ENCODE peak calls at places on chromosomes 3 and 15, in six cellular contexts. A, E, M, Q, J and O are unnamed samples.

GRCh38 chr3:54891540-54891897 is 36.3 kb downstream of the LRTM1 start:
- DNase-seq in A (peak; percentile 98), E (peak; percentile 95), M (peak; percentile 7), Q (peak; percentile 83), J (peak; percentile 64), O (peak; percentile 96)

GRCh38 chr3:35654471-35654870 is 15.1 kb downstream of the ARPP21 start:
- DNase-seq in A (no peak), E (no peak), M (no peak), Q (no peak), J (no peak), O (no peak)

GRCh38 chr3:117853923-117854322 is 1144.3 kb downstream of the TUSC7 start:
- DNase-seq in A (no peak), E (peak; percentile 87), M (no peak), Q (no peak), J (no peak), O (peak; percentile 2)

GRCh38 chr3:154244644-154245043 is 79.6 kb downstream of the DHX36 start:
- DNase-seq in A (no peak), E (peak; percentile 46), M (no peak), Q (peak; percentile 16), J (no peak), O (peak; percentile 40)

GRCh38 chr15:78316211-78317077 is 17.0 kb upstream of the SKIC8 start:
- DNase-seq in A (no peak), E (no peak), M (peak; percentile 50), Q (no peak), J (peak; percentile 61), O (no peak)

GRCh38 chr3:167559922-167560321 is 86.1 kb upstream of the SERPINI2 start:
- DNase-seq in A (no peak), E (no peak), M (no peak), Q (no peak), J (no peak), O (no peak)

GRCh38 chr3:129432036-129432435 is 3.6 kb upstream of the EFCAB12 start:
- DNase-seq in A (no peak), E (no peak), M (no peak), Q (no peak), J (no peak), O (no peak)

GRCh38 chr15:64019764-64020163 is 26.5 kb downstream of the DAPK2 start:
- DNase-seq in A (no peak), E (no peak), M (peak; percentile 70), Q (peak; percentile 57), J (peak; percentile 77), O (peak; percentile 56)

GRCh38 chr15:31459011-31459748 is 132.5 kb downstream of the KLF13 start:
- DNase-seq in A (no peak), E (no peak), M (peak; percentile 89), Q (no peak), J (peak; percentile 26), O (no peak)

GRCh38 chr3:68972358-68972979 is 40.1 kb upstream of the TAFA4 start:
- DNase-seq in A (peak; percentile 55), E (peak; percentile 23), M (peak; percentile 66), Q (peak; percentile 36), J (no peak), O (peak; percentile 38)

GRCh38 chr3:19950316-19950715 is 3.4 kb downstream of the RAB5A start:
- DNase-seq in A (no peak), E (no peak), M (no peak), Q (no peak), J (no peak), O (no peak)

GRCh38 chr15:57696146-57696545 is 10.4 kb upstream of the POLR2M start:
- DNase-seq in A (no peak), E (no peak), M (no peak), Q (no peak), J (no peak), O (no peak)

GRCh38 chr3:185070491-185071335 is 82.1 kb downstream of the C3orf70 start:
- DNase-seq in A (peak; percentile 16), E (no peak), M (peak; percentile 12), Q (no peak), J (no peak), O (peak; percentile 33)

GRCh38 chr3:24387493-24387892 is 107.2 kb downstream of the THRB start:
- DNase-seq in A (no peak), E (peak; percentile 27), M (no peak), Q (no peak), J (no peak), O (peak; percentile 78)

GRCh38 chr3:170563712-170564423 is 22.0 kb downstream of the SLC7A14 start:
- DNase-seq in A (peak; percentile 77), E (peak; percentile 58), M (peak; percentile 72), Q (no peak), J (no peak), O (peak; percentile 56)

GRCh38 chr3:72482589-72483249 is 365.5 kb downstream of the SHQ1 start:
- DNase-seq in A (peak; percentile 32), E (peak; percentile 72), M (peak; percentile 80), Q (peak; percentile 82), J (peak; percentile 69), O (peak; percentile 60)

GRCh38 chr3:183260167-183260904 is 7.3 kb downstream of the B3GNT5 start:
- DNase-seq in A (no peak), E (no peak), M (no peak), Q (no peak), J (no peak), O (no peak)

GRCh38 chr15:60006203-60006782 is 2.2 kb downstream of the FOXB1 start:
- DNase-seq in A (no peak), E (no peak), M (peak; percentile 47), Q (no peak), J (no peak), O (peak; percentile 15)

GRCh38 chr15:71105444-71105843 is 9.8 kb upstream of the THSD4 start:
- DNase-seq in A (no peak), E (no peak), M (no peak), Q (no peak), J (no peak), O (no peak)

GRCh38 chr15:71104636-71105035 is 10.6 kb upstream of the THSD4 start:
- DNase-seq in A (no peak), E (no peak), M (no peak), Q (no peak), J (no peak), O (no peak)

GRCh38 chr15:71098920-71099319 is 16.4 kb upstream of the THSD4 start:
- DNase-seq in A (no peak), E (no peak), M (no peak), Q (no peak), J (no peak), O (no peak)

GRCh38 chr15:71106802-71107500 is 8.3 kb upstream of the THSD4 start:
- DNase-seq in A (no peak), E (no peak), M (peak; percentile 65), Q (no peak), J (no peak), O (no peak)

DNA sequence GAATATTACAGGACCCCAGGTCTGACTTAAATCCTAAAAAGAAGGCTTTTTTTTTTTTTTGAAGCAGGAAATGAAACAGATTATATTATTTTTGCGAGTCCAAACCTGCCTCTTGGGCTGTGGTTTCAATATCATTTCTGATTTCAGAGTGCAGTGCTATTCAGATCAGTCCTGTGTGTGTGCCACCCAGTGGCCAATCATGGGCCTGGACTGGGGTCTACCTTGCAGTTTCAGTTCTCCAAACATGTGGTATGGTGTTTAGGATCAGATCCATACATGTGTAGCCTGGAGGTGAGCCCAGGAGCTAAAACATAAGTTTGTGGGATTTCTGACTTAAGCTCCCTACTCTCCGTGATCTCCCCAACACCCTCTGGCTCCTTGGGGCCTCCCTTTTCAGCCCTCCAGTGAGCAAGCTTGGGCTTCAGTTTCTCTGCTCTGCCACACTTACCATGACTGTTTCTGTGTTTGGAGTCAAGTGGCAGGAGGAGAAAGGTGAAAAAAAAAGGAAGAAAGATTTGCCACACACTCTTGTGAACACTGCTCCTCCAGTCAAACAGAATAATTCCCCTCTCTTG is 12.1 kb upstream of the THSD4 start:
- DNase-seq in A (peak; percentile 58), E (no peak), M (peak; percentile 80), Q (no peak), J (peak; percentile 62), O (peak; percentile 47)
- TF ChIP-seq CTCF in A (peak; percentile 85), E (peak; percentile 62), M (peak; percentile 27), Q (no peak), J (peak; percentile 45), O (peak; percentile 82)

GRCh38 chr3:197308591-197308990 is 10.2 kb upstream of the DLG1 start:
- DNase-seq in A (peak; percentile 32), E (peak; percentile 92), M (no peak), Q (no peak), J (no peak), O (peak; percentile 83)
- TF ChIP-seq CTCF in A (no peak), E (no peak), M (no peak), Q (no peak), J (no peak), O (no peak)

GRCh38 chr3:49158108-49158709 is 7.9 kb downstream of the CCDC71 start:
- DNase-seq in A (no peak), E (no peak), M (peak; percentile 57), Q (no peak), J (peak; percentile 62), O (no peak)
- TF ChIP-seq CTCF in A (peak; percentile 48), E (no peak), M (peak; percentile 60), Q (no peak), J (no peak), O (peak; percentile 42)

GRCh38 chr3:156010829-156011228 is 109.5 kb upstream of the KCNAB1 start:
- DNase-seq in A (no peak), E (no peak), M (peak; percentile 45), Q (peak; percentile 5), J (no peak), O (peak; percentile 1)
- TF ChIP-seq CTCF in A (peak; percentile 40), E (no peak), M (peak; percentile 45), Q (no peak), J (no peak), O (peak; percentile 39)